ENCODE peak calls at places on chromosomes 2 and 18, in four cellular contexts. E, H, X and I are unnamed samples.

GRCh38 chr2:172995323-172996244 is 80.1 kb upstream of the MAP3K20 start:
- DNase-seq in E (no peak), H (peak; percentile 83), X (no peak), I (peak; percentile 52)

GRCh38 chr18:68441241-68441640 is 273.7 kb downstream of the TMX3 start:
- DNase-seq in E (no peak), H (peak; percentile 23), X (no peak), I (no peak)

GRCh38 chr2:200677161-200677560 is 91.3 kb downstream of the AOX1 start:
- DNase-seq in E (no peak), H (no peak), X (no peak), I (no peak)

GRCh38 chr2:129248183-129248582 is 731.3 kb upstream of the RAB6C start:
- DNase-seq in E (no peak), H (peak; percentile 3), X (no peak), I (no peak)

GRCh38 chr18:55018602-55019001 is 59.3 kb upstream of the CCDC68 start:
- DNase-seq in E (no peak), H (peak; percentile 60), X (no peak), I (no peak)

GRCh38 chr2:170815311-170815710 is 1.4 kb upstream of the GAD1 start:
- DNase-seq in E (no peak), H (no peak), X (no peak), I (no peak)

GRCh38 chr18:36633961-36634412 is 194.8 kb downstream of the TPGS2 start:
- DNase-seq in E (no peak), H (no peak), X (no peak), I (no peak)

GRCh38 chr2:144331652-144332355 is 188.1 kb downstream of the ZEB2 start:
- DNase-seq in E (no peak), H (no peak), X (no peak), I (no peak)

GRCh38 chr2:143513081-143513480 is 383.9 kb downstream of the ARHGAP15 start:
- DNase-seq in E (peak; percentile 42), H (peak; percentile 73), X (peak; percentile 12), I (peak; percentile 36)

GRCh38 chr2:178863856-178864620 is 56.8 kb upstream of the TTN start:
- DNase-seq in E (no peak), H (peak; percentile 58), X (no peak), I (peak; percentile 53)

GRCh38 chr2:239269959-239270358 is 130.9 kb downstream of the HDAC4 start:
- DNase-seq in E (no peak), H (no peak), X (no peak), I (no peak)

GRCh38 chr2:234495801-234496441 is 960 bp downstream of the ARL4C start:
- DNase-seq in E (peak; percentile 16), H (no peak), X (no peak), I (peak; percentile 21)